ENCODE peak calls at places on chromosomes 3 and 15, in six cellular contexts. A, M, X, B, J and S are unnamed samples.

GRCh38 chr3:196057663-196058356 is 24.1 kb downstream of the TFRC start:
- DNase-seq in B (no peak), X (no peak), M (no peak), J (no peak), A (no peak), S (no peak)

GRCh38 chr3:42666577-42666998 is 13.1 kb downstream of the ZBTB47 start:
- DNase-seq in J (no peak), X (no peak), A (no peak), B (no peak), M (no peak), S (no peak)

GRCh38 chr3:125234831-125235230 is 22.3 kb upstream of the SLC12A8 start:
- DNase-seq in X (no peak), M (no peak), J (no peak), A (no peak), B (no peak), S (no peak)

GRCh38 chr15:92623435-92623834 is 32.1 kb downstream of the FAM174B start:
- DNase-seq in A (peak), M (no peak), X (no peak), J (no peak), B (no peak), S (no peak)

GRCh38 chr3:175605851-175606250 is 746.7 kb downstream of the NAALADL2 start:
- DNase-seq in M (no peak), X (no peak), B (no peak), J (no peak), A (no peak), S (no peak)

GRCh38 chr3:184710870-184711365 is 946 bp downstream of the MAGEF1 start:
- DNase-seq in A (no peak), M (peak), B (no peak), J (peak), X (no peak), S (peak)

GRCh38 chr3:119294889-119295769 is 946 bp downstream of the ARHGAP31 start:
- DNase-seq in A (peak), X (peak), B (peak), J (peak), M (peak), S (peak)

GRCh38 chr15:66630801-66631351 is 65.1 kb upstream of the LCTL start:
- DNase-seq in J (no peak), X (no peak), A (no peak), B (no peak), M (no peak), S (no peak)

GRCh38 chr3:170033489-170033888 is 4.3 kb upstream of the GPR160 start:
- DNase-seq in A (no peak), J (no peak), M (no peak), X (no peak), B (peak), S (peak)

GRCh38 chr15:40084657-40085056 is 24.0 kb downstream of the BMF start:
- DNase-seq in B (no peak), J (no peak), X (no peak), M (no peak), A (no peak), S (no peak)

GRCh38 chr3:40167958-40168357 is 141.5 kb upstream of the EIF1B start:
- DNase-seq in A (no peak), X (no peak), B (no peak), M (no peak), J (no peak), S (no peak)

GRCh38 chr3:24886511-24886910 is 391.9 kb upstream of the THRB start:
- DNase-seq in B (no peak), M (no peak), J (no peak), X (no peak), A (no peak), S (no peak)

GRCh38 chr3:31567036-31567435 is 34.3 kb downstream of the STT3B start:
- DNase-seq in A (no peak), J (no peak), B (no peak), M (peak), X (peak), S (peak)

GRCh38 chr15:79093352-79093935 is 2.9 kb upstream of the RASGRF1 start:
- DNase-seq in X (no peak), J (no peak), A (no peak), M (peak), B (no peak), S (no peak)

GRCh38 chr3:142896201-142896755 is 7.4 kb upstream of the PCOLCE2 start:
- DNase-seq in B (no peak), J (no peak), M (no peak), A (no peak), X (no peak), S (no peak)

GRCh38 chr3:169966951-169967915 is 626 bp downstream of the SEC62 start:
- DNase-seq in J (no peak), M (peak), B (peak), A (peak), X (peak), S (peak)

GRCh38 chr3:154244644-154245043 is 79.6 kb downstream of the DHX36 start:
- DNase-seq in B (no peak), A (no peak), J (no peak), M (peak), X (no peak), S (no peak)

GRCh38 chr15:40633178-40633577 is 39.1 kb downstream of the KNL1 start:
- DNase-seq in B (no peak), J (no peak), M (peak), X (no peak), A (no peak), S (no peak)

GRCh38 chr3:133540896-133541674 is 32.4 kb upstream of the CDV3 start:
- DNase-seq in A (no peak), B (no peak), M (no peak), J (peak), X (no peak), S (no peak)

GRCh38 chr3:11198495-11198894 is 44.2 kb downstream of the HRH1 start:
- DNase-seq in M (no peak), J (no peak), A (no peak), B (no peak), X (no peak), S (no peak)

GRCh38 chr15:26631894-26632293 is 141.0 kb downstream of the GABRB3 start:
- DNase-seq in B (no peak), J (no peak), M (no peak), X (no peak), A (no peak), S (no peak)

GRCh38 chr15:63348392-63348791 is 33.3 kb downstream of the CA12 start:
- DNase-seq in X (no peak), J (no peak), B (no peak), A (peak), M (peak), S (no peak)

GRCh38 chr3:37024820-37025405 is 31.6 kb downstream of the MLH1 start:
- DNase-seq in B (no peak), M (peak), J (no peak), X (no peak), A (no peak), S (peak)

GRCh38 chr3:183809209-183809608 is 16.2 kb downstream of the MAP6D1 start:
- DNase-seq in B (no peak), A (no peak), M (no peak), J (no peak), X (no peak), S (no peak)